ENCODE peak calls at places on chromosomes 16 and 17, in six cellular contexts. F is non-pigmented ciliary epithelial cell; X is IMR-90; Z is activated CD4-positive, alpha-beta T cell treated with anti-CD3 and anti-CD28 coated beads, Interleukin-2, amount 50 U/mL, for 48 hours; S is body of pancreas; M is fibroblast of lung. O is an unnamed sample.

GRCh38 chr17:2050246-2050866 is 4.5 kb upstream of the HIC1 start:
- DNase-seq in X (peak), F (no peak), Z (peak), M (peak), S (peak), O (peak)

GRCh38 chr16:56554441-56554840 is 10.4 kb upstream of the MT4 start:
- DNase-seq in M (no peak), Z (no peak), S (no peak), X (no peak), F (no peak), O (no peak)

GRCh38 chr17:66826856-66827255 is 8.1 kb upstream of the CACNG5 start:
- DNase-seq in M (no peak), X (no peak), Z (no peak), F (no peak), S (no peak), O (no peak)

GRCh38 chr17:30808785-30809286 is 15.7 kb downstream of the CRLF3 start:
- DNase-seq in S (no peak), F (no peak), X (no peak), M (no peak), Z (no peak), O (peak)

GRCh38 chr16:19114359-19115147 is 789 bp downstream of the ITPRIPL2 start:
- DNase-seq in S (peak), F (no peak), M (peak), Z (no peak), X (peak), O (no peak)

GRCh38 chr17:76700627-76701470 is 9.9 kb downstream of the MXRA7 start:
- DNase-seq in M (peak), S (no peak), Z (no peak), X (peak), F (peak), O (no peak)

GRCh38 chr17:6915620-6916019 is 80.2 kb upstream of the ALOX12 start:
- DNase-seq in X (no peak), F (no peak), M (no peak), Z (no peak), S (no peak), O (no peak)

GRCh38 chr17:63295839-63296590 is 150.1 kb downstream of the CYB561 start:
- DNase-seq in S (no peak), Z (no peak), M (no peak), X (no peak), F (no peak), O (no peak)